ENCODE peak calls at places on chromosomes 7 and 10, in nine cellular contexts. Z is psoas muscle, M is mammary epithelial cell, B is cardiac muscle cell, Y is esophagus squamous epithelium, G is brain microvascular endothelial cell, U is lung, Q is heart left ventricle, S is colonic mucosa. X is an unnamed sample.
A peak's percentile ranks its signal among the peaks of the same experiment; 100 is the strongest.

GRCh38 chr7:29480456-29480855 is 83.2 kb upstream of the PRR15 start:
- DNase-seq in Z (no peak), S (no peak), Y (no peak), G (no peak), M (no peak), B (peak; percentile 31), U (no peak), Q (peak; percentile 40), X (no peak)

GRCh38 chr7:8056431-8056830 is 87.8 kb downstream of the GLCCI1 start:
- DNase-seq in Z (no peak), S (no peak), Y (no peak), B (no peak), Q (no peak), M (no peak), U (no peak), G (no peak), X (no peak)

GRCh38 chr7:55130079-55130476 is 111.3 kb downstream of the EGFR start:
- DNase-seq in S (no peak), U (no peak), B (peak; percentile 68), Z (no peak), Q (no peak), G (no peak), Y (no peak), M (peak; percentile 44), X (no peak)

GRCh38 chr7:37074370-37074769 is 350.1 kb upstream of the AOAH start:
- DNase-seq in Y (no peak), U (no peak), S (no peak), Q (no peak), Z (no peak), G (no peak), B (no peak), M (no peak), X (no peak)

GRCh38 chr7:30322656-30323355 is 38.4 kb downstream of the ZNRF2 start:
- DNase-seq in G (no peak), M (peak; percentile 87), B (no peak), Q (no peak), U (no peak), Y (no peak), S (no peak), Z (no peak), X (no peak)

GRCh38 chr10:9137368-9137767 is 1082.9 kb downstream of the GATA3 start:
- DNase-seq in G (no peak), S (no peak), Z (no peak), B (no peak), Y (no peak), Q (no peak), M (no peak), U (no peak), X (no peak)

GRCh38 chr7:24717694-24718320 is 39.5 kb downstream of the GSDME start:
- DNase-seq in S (no peak), B (peak; percentile 56), M (no peak), G (no peak), Y (no peak), Z (no peak), U (no peak), Q (no peak), X (no peak)

GRCh38 chr10:31937371-31937770 is 8.7 kb upstream of the ARHGAP12 start:
- DNase-seq in S (peak; percentile 30), M (no peak), G (no peak), Y (no peak), U (no peak), Q (peak; percentile 36), B (no peak), Z (peak; percentile 59), X (no peak)

GRCh38 chr10:113957013-113957412 is 86.7 kb upstream of the ADRB1 start:
- DNase-seq in G (peak; percentile 45), Q (no peak), S (no peak), Z (no peak), Y (no peak), B (peak; percentile 84), U (no peak), M (peak; percentile 37), X (peak; percentile 80)

GRCh38 chr7:98785929-98786571 is 83.8 kb downstream of the TMEM130 start:
- DNase-seq in U (no peak), Y (no peak), B (no peak), Q (no peak), Z (no peak), S (no peak), M (no peak), G (no peak), X (no peak)

GRCh38 chr10:116186273-116186672 is 86.7 kb downstream of the GFRA1 start:
- DNase-seq in G (no peak), B (no peak), Z (no peak), U (no peak), M (no peak), S (no peak), Q (no peak), Y (no peak), X (no peak)

GRCh38 chr7:158315881-158316280 is 271.7 kb downstream of the PTPRN2 start:
- DNase-seq in U (no peak), M (no peak), Y (no peak), B (no peak), G (no peak), Z (no peak), S (no peak), Q (no peak), X (no peak)

GRCh38 chr10:49615721-49616120 is 1.9 kb downstream of the CHAT start:
- DNase-seq in Y (no peak), U (no peak), M (no peak), G (no peak), Z (peak; percentile 19), Q (no peak), B (no peak), S (no peak), X (no peak)

GRCh38 chr10:49615213-49615612 is 1.4 kb downstream of the CHAT start:
- DNase-seq in S (no peak), Q (no peak), Y (no peak), B (no peak), Z (peak; percentile 23), U (no peak), M (no peak), G (no peak), X (no peak)

GRCh38 chr10:49614242-49615198 is 683 bp downstream of the CHAT start:
- DNase-seq in M (no peak), U (no peak), G (no peak), Q (no peak), Y (no peak), Z (peak; percentile 28), B (no peak), S (no peak), X (no peak)

GRCh38 chr10:49617281-49618020 is 3.6 kb downstream of the CHAT start:
- DNase-seq in Z (peak; percentile 21), B (no peak), S (no peak), G (no peak), Q (no peak), Y (no peak), U (no peak), M (no peak), X (no peak)

GRCh38 chr10:49616421-49617230 is 2.8 kb downstream of the CHAT start:
- DNase-seq in Q (no peak), G (no peak), Y (no peak), S (no peak), Z (peak; percentile 19), B (no peak), M (no peak), U (no peak), X (no peak)
- TF ChIP-seq CTCF in Q (no peak), G (no peak), Y (no peak), S (no peak), Z (no peak), B (no peak), M (no peak), U (no peak), X (no peak)

GRCh38 chr7:27189560-27190283 is 4.7 kb upstream of the HOXA11 start:
- DNase-seq in Z (peak; percentile 33), S (no peak), M (no peak), G (no peak), Y (no peak), B (no peak), U (no peak), Q (no peak), X (no peak)

GRCh38 chr7:27186450-27187157 is 1.6 kb upstream of the HOXA11 start:
- DNase-seq in S (no peak), M (no peak), U (no peak), Y (no peak), Z (no peak), G (no peak), B (no peak), Q (no peak), X (no peak)

GRCh38 chr7:27187158-27187701 is 2.2 kb upstream of the HOXA11 start:
- DNase-seq in Z (no peak), U (no peak), Q (no peak), M (no peak), Y (no peak), B (no peak), S (no peak), G (no peak), X (no peak)

GRCh38 chr7:27188666-27189559 is 3.9 kb upstream of the HOXA11 start:
- DNase-seq in S (peak; percentile 77), B (peak; percentile 30), G (no peak), M (no peak), Q (no peak), U (no peak), Z (peak; percentile 53), Y (no peak), X (no peak)

GRCh38 chr7:27187702-27188665 is 3.0 kb upstream of the HOXA11 start:
- DNase-seq in S (no peak), B (no peak), Q (no peak), G (no peak), U (no peak), Y (no peak), M (no peak), Z (peak; percentile 46), X (no peak)
- H3K4me3 ChIP-seq in S (peak overlapping the region; percentile 29), B (peak overlapping the region; percentile 10), Q (peak overlapping the region; percentile 39), G (no peak overlapping the region), U (no peak overlapping the region), Y (no peak overlapping the region), M (no peak overlapping the region), Z (peak overlapping the region; percentile 32), X (no peak overlapping the region)

DNA sequence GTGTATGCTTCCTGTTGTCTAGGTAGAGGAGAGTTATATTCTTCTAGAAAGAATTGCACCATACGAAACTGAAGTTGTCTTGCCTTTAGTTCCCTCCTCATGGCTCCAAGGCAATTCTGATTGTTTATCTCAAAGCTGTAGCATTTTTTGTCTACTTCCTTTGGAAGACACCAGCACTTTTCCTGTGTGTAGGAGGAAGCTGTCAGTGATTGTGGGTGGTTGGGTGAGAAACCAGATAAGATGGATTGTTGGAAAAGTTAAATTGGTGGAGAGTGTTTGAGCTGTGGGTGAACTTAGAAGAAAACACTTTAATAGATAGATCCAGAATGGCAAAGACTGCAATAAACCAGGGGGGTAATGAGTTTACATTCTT is 12.1 kb upstream of the CSTF2T start:
- DNase-seq in B (peak; percentile 66), Z (no peak), U (no peak), S (no peak), M (no peak), G (no peak), Y (no peak), Q (no peak), X (no peak)
- H3K27ac ChIP-seq in B (no peak overlapping the region), Z (no peak overlapping the region), U (no peak overlapping the region), S (no peak overlapping the region), M (no peak overlapping the region), G (no peak overlapping the region), Y (no peak overlapping the region), Q (no peak overlapping the region), X (no peak overlapping the region)

GRCh38 chr10:70348228-70348850 is 34.1 kb downstream of the LRRC20 start:
- DNase-seq in M (peak; percentile 32), Y (no peak), Z (no peak), U (no peak), Q (no peak), B (peak; percentile 63), G (peak; percentile 23), S (peak; percentile 34), X (no peak)
- TF ChIP-seq CTCF in M (peak; percentile 76), Y (peak; percentile 35), Z (peak; percentile 50), U (peak; percentile 21), Q (peak; percentile 58), B (peak; percentile 71), G (peak; percentile 82), S (peak; percentile 38), X (peak; percentile 56)